ENCODE peak calls at places on chromosomes 5 and 9, in ten cellular contexts. W is AG04449, G is AG10803, K is Peyer's patch, L is astrocyte of the spinal cord, B is fibroblast of the aortic adventitia, S is psoas muscle, X is uterus, T is heart left ventricle, Y is IMR-90. O is an unnamed sample.

GRCh38 chr5:179128041-179128365 is 67.8 kb downstream of the ZNF354C start:
- DNase-seq in W (no peak), G (no peak), K (peak), L (no peak), B (no peak), S (no peak), X (no peak), T (no peak), Y (no peak), O (no peak)

GRCh38 chr5:106241409-106241808 is 1429.3 kb downstream of the EFNA5 start:
- DNase-seq in W (no peak), G (no peak), K (no peak), L (peak), B (no peak), S (no peak), X (no peak), T (no peak), Y (no peak), O (no peak)

GRCh38 chr5:33994845-33995244 is 10.4 kb upstream of the SLC45A2 start:
- DNase-seq in W (peak), G (peak), K (no peak), L (peak), B (peak), S (no peak), X (no peak), T (no peak), Y (peak), O (no peak)

GRCh38 chr5:180611140-180611850 is 20.0 kb upstream of the SCGB3A1 start:
- DNase-seq in W (no peak), G (no peak), K (no peak), L (no peak), B (no peak), S (no peak), X (no peak), T (no peak), Y (no peak), O (no peak)

GRCh38 chr5:129807162-129807814 is 59.4 kb downstream of the MINAR2 start:
- DNase-seq in W (no peak), G (no peak), K (no peak), L (no peak), B (no peak), S (no peak), X (no peak), T (no peak), Y (no peak), O (no peak)

GRCh38 chr9:33211695-33212393 is 28.1 kb upstream of the SPINK4 start:
- DNase-seq in W (no peak), G (no peak), K (peak), L (no peak), B (peak), S (no peak), X (no peak), T (no peak), Y (peak), O (no peak)

GRCh38 chr9:93807166-93808013 is 147.8 kb downstream of the BARX1 start:
- DNase-seq in W (no peak), G (no peak), K (peak), L (no peak), B (no peak), S (no peak), X (no peak), T (no peak), Y (no peak), O (no peak)

GRCh38 chr9:73962792-73963191 is 534.3 kb upstream of the RORB start:
- DNase-seq in W (no peak), G (no peak), K (no peak), L (no peak), B (no peak), S (no peak), X (no peak), T (no peak), Y (no peak), O (no peak)

GRCh38 chr5:173736923-173737412 is 120.5 kb upstream of the BOD1 start:
- DNase-seq in W (no peak), G (no peak), K (peak), L (no peak), B (no peak), S (no peak), X (no peak), T (no peak), Y (no peak), O (no peak)

GRCh38 chr9:87889882-87890252 is 7.2 kb downstream of the SPATA31E1 start:
- DNase-seq in W (no peak), G (no peak), K (no peak), L (no peak), B (no peak), S (no peak), X (no peak), T (no peak), Y (no peak), O (no peak)

GRCh38 chr9:6910032-6910431 is 152.3 kb downstream of the KDM4C start:
- DNase-seq in W (no peak), G (peak), K (no peak), L (peak), B (peak), S (no peak), X (no peak), T (no peak), Y (peak), O (no peak)

GRCh38 chr5:171710451-171711024 is 75.1 kb upstream of the SMIM23 start:
- DNase-seq in W (no peak), G (no peak), K (no peak), L (no peak), B (no peak), S (no peak), X (no peak), T (no peak), Y (no peak), O (no peak)

GRCh38 chr5:36703245-36703860 is 96.9 kb downstream of the SLC1A3 start:
- DNase-seq in W (no peak), G (peak), K (no peak), L (no peak), B (peak), S (peak), X (no peak), T (peak), Y (no peak), O (no peak)

GRCh38 chr9:128203842-128204551 is 818 bp downstream of the DNM1 start:
- DNase-seq in W (no peak), G (peak), K (no peak), L (peak), B (peak), S (no peak), X (peak), T (no peak), Y (peak), O (no peak)

GRCh38 chr5:154850255-154851062 is at the start of gene FAXDC2:
- DNase-seq in W (no peak), G (peak), K (peak), L (peak), B (peak), S (peak), X (peak), T (peak), Y (peak), O (no peak)

GRCh38 chr5:27377626-27378025 is 339.2 kb upstream of the CDH9 start:
- DNase-seq in W (no peak), G (no peak), K (no peak), L (no peak), B (no peak), S (no peak), X (no peak), T (no peak), Y (no peak), O (no peak)

GRCh38 chr9:18358325-18358724 is 115.6 kb upstream of the ADAMTSL1 start:
- DNase-seq in W (no peak), G (no peak), K (no peak), L (no peak), B (no peak), S (no peak), X (no peak), T (no peak), Y (peak), O (no peak)

GRCh38 chr5:107646418-107646817 is 24.3 kb downstream of the EFNA5 start:
- DNase-seq in W (no peak), G (no peak), K (no peak), L (no peak), B (no peak), S (no peak), X (no peak), T (no peak), Y (no peak), O (no peak)

GRCh38 chr9:123281659-123282342 is 13.4 kb upstream of the STRBP start:
- DNase-seq in W (no peak), G (no peak), K (no peak), L (no peak), B (no peak), S (no peak), X (no peak), T (no peak), Y (no peak), O (no peak)

DNA sequence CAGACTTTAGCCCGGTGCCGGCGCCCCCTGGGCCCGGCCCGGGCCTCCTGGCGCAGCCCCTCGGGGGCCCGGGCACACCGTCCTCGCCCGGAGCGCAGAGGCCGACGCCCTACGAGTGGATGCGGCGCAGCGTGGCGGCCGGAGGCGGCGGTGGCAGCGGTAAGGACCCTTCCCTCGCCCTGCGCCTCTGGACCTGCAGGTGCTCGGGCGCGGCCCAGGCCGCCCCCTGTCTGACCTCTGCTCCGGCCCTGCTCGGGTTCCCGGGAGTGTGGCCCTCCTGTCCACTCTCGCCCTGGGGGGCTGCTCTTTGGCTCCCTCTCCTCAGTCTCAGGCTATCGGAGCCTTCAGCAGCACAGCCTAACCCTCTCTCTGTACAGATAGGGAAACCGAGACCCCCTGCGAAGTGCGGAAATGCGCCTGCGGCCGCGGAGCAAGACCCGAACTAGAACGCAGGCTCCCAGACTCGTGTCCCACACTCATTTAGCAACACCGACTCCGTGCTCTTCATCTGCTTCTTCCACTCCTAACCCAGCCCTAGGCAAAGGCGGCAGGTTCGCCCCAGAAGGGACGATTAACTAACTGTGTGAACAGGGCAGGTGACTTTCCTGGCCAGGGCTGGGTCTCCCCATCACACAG is 703 bp downstream of the CDX1 start:
- DNase-seq in W (no peak), G (no peak), K (no peak), L (no peak), B (no peak), S (no peak), X (no peak), T (no peak), Y (no peak), O (no peak)
- H3K4me3 ChIP-seq in W (no peak), G (no peak), K (peak), L (no peak), B (no peak), S (no peak), X (no peak), T (no peak), Y (no peak), O (no peak)

GRCh38 chr5:435156-435790 is 7.7 kb upstream of the EXOC3 start:
- DNase-seq in W (no peak), G (no peak), K (peak), L (no peak), B (no peak), S (peak), X (no peak), T (no peak), Y (no peak), O (no peak)

GRCh38 chr5:437281-437771 is 5.7 kb upstream of the EXOC3 start:
- DNase-seq in W (no peak), G (no peak), K (peak), L (no peak), B (peak), S (peak), X (no peak), T (no peak), Y (no peak), O (no peak)

GRCh38 chr5:436641-436975 is 6.4 kb upstream of the EXOC3 start:
- DNase-seq in W (no peak), G (no peak), K (peak), L (no peak), B (no peak), S (peak), X (no peak), T (no peak), Y (no peak), O (no peak)

GRCh38 chr5:434443-435146 is 8.4 kb upstream of the EXOC3 start:
- DNase-seq in W (no peak), G (no peak), K (peak), L (no peak), B (no peak), S (peak), X (no peak), T (no peak), Y (no peak), O (no peak)

GRCh38 chr5:435961-436640 is 6.9 kb upstream of the EXOC3 start:
- DNase-seq in W (no peak), G (peak), K (peak), L (no peak), B (peak), S (peak), X (no peak), T (no peak), Y (peak), O (no peak)
- TF ChIP-seq CTCF in W (peak), G (peak), K (no peak), L (peak), B (peak), S (peak), X (no peak), T (no peak), Y (peak), O (peak)

DNA sequence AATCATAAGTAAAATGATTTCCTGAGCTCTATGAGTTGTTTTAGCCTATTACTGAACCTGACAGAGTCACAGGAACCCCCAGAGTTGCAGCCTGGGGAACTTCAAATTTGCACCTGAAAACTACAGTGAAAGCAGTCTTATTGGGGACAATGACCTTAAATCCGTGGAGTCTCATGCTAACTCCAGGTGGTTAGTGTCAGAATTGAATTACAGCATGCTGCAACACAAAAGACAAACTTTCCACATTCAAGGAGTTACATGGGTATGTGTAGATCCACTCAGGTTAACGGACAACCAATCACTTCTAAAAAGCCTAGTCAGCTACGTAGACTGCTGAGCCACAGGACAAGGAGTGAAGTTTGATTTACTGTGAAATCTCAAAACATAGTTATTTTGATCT is 49.7 kb downstream of the PLPP1 start:
- DNase-seq in W (no peak), G (no peak), K (no peak), L (no peak), B (no peak), S (no peak), X (no peak), T (no peak), Y (no peak), O (no peak)
- H3K4me3 ChIP-seq in W (no peak), G (no peak), K (no peak), L (no peak), B (no peak), S (no peak), X (no peak), T (no peak), Y (no peak), O (no peak)

GRCh38 chr9:92528537-92528851 is 7.3 kb downstream of the ECM2 start:
- DNase-seq in W (no peak), G (no peak), K (no peak), L (no peak), B (no peak), S (no peak), X (no peak), T (no peak), Y (no peak), O (no peak)
- TF ChIP-seq CTCF in W (no peak), G (no peak), K (no peak), L (no peak), B (no peak), S (no peak), X (no peak), T (no peak), Y (no peak), O (no peak)

DNA sequence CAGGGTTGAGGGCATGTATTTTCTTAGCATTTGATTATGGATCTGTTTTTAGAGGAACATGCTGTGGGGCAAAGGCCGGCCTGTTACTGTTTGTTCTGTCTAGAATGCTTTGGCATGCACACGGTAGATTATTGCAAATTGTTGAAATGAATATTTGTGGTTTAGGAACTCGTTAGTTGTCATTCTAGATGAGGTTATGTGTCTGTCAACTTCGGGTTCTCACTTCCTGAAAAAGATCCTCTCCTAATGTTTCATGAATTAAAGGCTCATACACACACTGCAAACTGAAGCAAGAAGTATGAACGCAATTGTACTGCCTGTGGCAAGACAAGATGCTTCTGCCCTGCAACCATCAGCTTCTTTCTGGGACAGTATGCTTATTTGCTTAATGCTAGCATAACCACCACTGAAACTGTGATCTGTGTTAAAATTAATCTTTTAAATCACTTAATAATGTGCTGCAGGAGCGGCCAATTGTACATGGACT is 99.6 kb downstream of the BASP1 start:
- DNase-seq in W (no peak), G (peak), K (no peak), L (peak), B (no peak), S (no peak), X (no peak), T (no peak), Y (peak), O (no peak)
- H3K4me3 ChIP-seq in W (no peak), G (no peak), K (no peak), L (no peak), B (no peak), S (no peak), X (no peak), T (no peak), Y (no peak), O (no peak)

GRCh38 chr5:139193928-139194327 is 4.2 kb downstream of the SIL1 start:
- DNase-seq in W (no peak), G (no peak), K (no peak), L (no peak), B (no peak), S (no peak), X (no peak), T (no peak), Y (no peak), O (no peak)
- TF ChIP-seq CTCF in W (no peak), G (peak), K (peak), L (peak), B (peak), S (peak), X (no peak), T (no peak), Y (peak), O (peak)

O was measured in kidney epithelial cell.